ENCODE peak calls at places on chromosomes 6 and 20, in eight cellular contexts. T, J, K, P, I, Y, X and Z are unnamed samples.
A peak's percentile ranks its signal among the peaks of the same experiment; 100 is the strongest.

GRCh38 chr6:90494067-90494773 is 92.7 kb downstream of the MAP3K7 start:
- DNase-seq in P (peak; percentile 51), Y (no peak), K (no peak), T (no peak), J (no peak), X (no peak), I (no peak), Z (peak; percentile 22)

GRCh38 chr20:62963614-62964397 is 11.3 kb downstream of the SLC17A9 start:
- DNase-seq in T (no peak), X (no peak), J (no peak), K (no peak), Y (no peak), I (no peak), P (no peak), Z (no peak)

GRCh38 chr6:14804444-14805210 is 441.2 kb upstream of the JARID2 start:
- DNase-seq in I (peak; percentile 93), J (peak; percentile 73), Y (no peak), T (peak; percentile 89), X (peak; percentile 93), K (peak; percentile 82), P (peak; percentile 94), Z (peak; percentile 94)

GRCh38 chr6:83086751-83087150 is 19.3 kb downstream of the DOP1A start:
- DNase-seq in K (no peak), X (no peak), T (no peak), J (no peak), Y (no peak), P (no peak), I (no peak), Z (no peak)

GRCh38 chr6:93358435-93358834 is 60.9 kb downstream of the EPHA7 start:
- DNase-seq in J (no peak), Y (no peak), K (no peak), T (no peak), P (no peak), X (no peak), I (no peak), Z (no peak)

GRCh38 chr6:16391451-16391912 is 153.1 kb downstream of the GMPR start:
- DNase-seq in T (no peak), I (no peak), P (no peak), Y (no peak), K (peak; percentile 32), J (no peak), X (peak; percentile 35), Z (peak; percentile 72)

GRCh38 chr6:30640481-30640880 is 6.5 kb upstream of the C6orf136 start:
- DNase-seq in X (no peak), Y (no peak), I (no peak), P (no peak), T (no peak), K (no peak), J (no peak), Z (no peak)

GRCh38 chr20:45752747-45753146 is 30.6 kb downstream of the SPINT4 start:
- DNase-seq in P (no peak), X (no peak), K (no peak), I (no peak), T (no peak), J (no peak), Y (no peak), Z (no peak)

GRCh38 chr20:31945319-31945718 is 6.5 kb downstream of the PDRG1 start:
- DNase-seq in X (no peak), J (no peak), K (no peak), T (no peak), P (no peak), Y (no peak), I (no peak), Z (no peak)

GRCh38 chr20:51076841-51077543 is 54.1 kb upstream of the KCNG1 start:
- DNase-seq in X (no peak), I (no peak), P (no peak), J (no peak), T (no peak), Y (no peak), K (no peak), Z (no peak)

GRCh38 chr6:6942826-6943225 is 164.9 kb upstream of the RREB1 start:
- DNase-seq in I (peak; percentile 80), P (peak; percentile 53), J (no peak), K (no peak), Y (no peak), X (peak; percentile 3), T (peak; percentile 65), Z (no peak)

GRCh38 chr6:75345413-75345812 is 60.8 kb upstream of the TMEM30A start:
- DNase-seq in Y (no peak), K (no peak), J (no peak), T (no peak), X (no peak), P (no peak), I (no peak), Z (no peak)

GRCh38 chr6:77456531-77457248 is 6.6 kb downstream of the HTR1B start:
- DNase-seq in Y (no peak), K (no peak), P (no peak), T (no peak), X (peak; percentile 99), J (no peak), I (no peak), Z (peak; percentile 95)

GRCh38 chr6:73285674-73286283 is 22.8 kb upstream of the KHDC1 start:
- DNase-seq in T (no peak), X (peak; percentile 77), J (peak; percentile 41), P (no peak), I (no peak), K (no peak), Y (no peak), Z (peak; percentile 86)

GRCh38 chr6:82337688-82338257 is 25.8 kb upstream of the TPBG start:
- DNase-seq in J (no peak), K (no peak), Y (no peak), X (no peak), I (no peak), P (no peak), T (no peak), Z (no peak)

GRCh38 chr6:4091926-4092325 is 13.0 kb upstream of the FAM217A start:
- DNase-seq in Y (no peak), X (no peak), P (no peak), T (no peak), J (no peak), K (no peak), I (no peak), Z (no peak)

GRCh38 chr6:33205172-33206026 is 944 bp downstream of the HSD17B8 start:
- DNase-seq in X (no peak), J (no peak), I (no peak), T (no peak), Y (peak; percentile 38), K (no peak), P (no peak), Z (no peak)

GRCh38 chr20:2585811-2586210 is 49.4 kb downstream of the TMC2 start:
- DNase-seq in P (no peak), T (no peak), X (peak; percentile 53), J (no peak), I (no peak), K (no peak), Y (no peak), Z (peak; percentile 47)

DNA sequence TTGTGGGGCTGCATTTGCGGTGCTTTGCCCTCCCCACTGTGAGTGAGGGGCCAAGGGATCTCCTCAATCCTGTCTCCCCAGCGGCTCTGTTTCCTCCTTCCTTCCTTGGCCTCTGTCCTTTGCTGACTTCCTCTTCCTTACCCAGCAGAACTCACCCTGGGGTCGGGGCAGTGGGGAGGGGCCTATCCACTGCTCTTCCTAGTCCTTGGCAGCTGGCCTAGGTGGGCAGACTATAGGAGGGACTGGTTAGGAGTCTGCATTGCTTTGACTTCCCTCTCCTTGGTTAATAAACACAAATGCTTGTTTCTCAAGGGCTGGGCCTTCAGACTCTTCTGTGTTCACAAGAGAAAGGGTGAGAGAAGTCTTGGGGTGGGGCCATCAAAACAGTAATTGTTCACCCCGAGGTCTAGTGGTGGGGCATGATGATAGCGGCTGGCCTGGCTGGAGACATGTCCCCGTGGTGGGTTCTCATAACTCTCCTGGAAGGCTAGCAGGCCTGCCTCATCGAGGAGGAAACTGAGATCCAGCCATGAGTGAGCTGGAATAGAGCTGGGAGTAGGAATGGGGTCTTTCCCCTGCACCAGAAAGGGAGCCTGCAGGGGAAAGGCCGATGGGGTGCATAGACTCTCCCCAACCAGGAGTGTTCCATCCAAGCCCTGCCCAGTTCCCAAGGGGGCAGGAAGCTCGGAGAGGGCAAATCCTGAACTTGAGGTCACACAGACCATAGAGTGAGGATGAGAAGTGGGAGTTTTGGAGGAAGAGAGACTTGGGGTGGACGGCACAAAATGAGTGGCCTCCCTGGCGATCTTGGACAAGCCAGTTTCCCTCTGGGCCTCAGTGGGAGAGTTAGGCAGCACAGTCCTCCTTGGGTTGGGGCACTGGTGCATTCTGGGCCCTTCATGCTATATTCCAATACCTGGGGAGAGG is 12.7 kb downstream of the FAM110A start:
- DNase-seq in P (no peak), Y (no peak), I (no peak), J (no peak), X (no peak), T (no peak), K (peak; percentile 31), Z (no peak)
- H3K4me3 ChIP-seq in P (no peak overlapping the region), Y (peak overlapping the region; percentile 65), I (peak overlapping the region; percentile 35), J (no peak overlapping the region), X (no peak overlapping the region), T (peak overlapping the region; percentile 67), K (no peak overlapping the region), Z (no peak overlapping the region)

DNA sequence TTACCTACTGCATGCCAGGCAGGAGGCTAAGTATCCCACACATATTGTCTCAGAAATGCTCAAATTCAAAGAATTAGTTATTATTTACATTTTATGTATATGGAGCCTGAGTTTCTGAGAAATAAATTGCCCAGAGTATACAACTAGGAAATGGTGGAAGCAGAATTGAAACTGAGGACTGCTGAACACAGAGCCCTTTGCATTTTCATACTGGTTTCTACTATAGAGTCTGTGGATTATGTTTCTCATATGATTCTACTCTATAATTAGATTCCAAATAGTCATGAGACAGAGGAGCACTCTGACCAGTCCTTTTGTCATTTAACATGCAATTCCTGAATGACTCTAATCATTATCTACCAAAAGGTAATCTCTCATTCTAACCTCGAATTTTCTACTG is 254.3 kb downstream of the LMBRD1 start:
- DNase-seq in T (no peak), K (no peak), J (no peak), P (no peak), X (no peak), I (no peak), Y (no peak), Z (no peak)
- TF ChIP-seq CTCF in T (no peak), K (no peak), J (no peak), P (no peak), X (no peak), I (no peak), Y (no peak), Z (no peak)

GRCh38 chr6:155143610-155144106 is 120.2 kb upstream of the CLDN20 start:
- DNase-seq in I (no peak), Y (no peak), J (no peak), T (no peak), P (no peak), X (peak; percentile 31), K (no peak), Z (no peak)
- H3K4me3 ChIP-seq in I (no peak overlapping the region), Y (peak overlapping the region; percentile 20), J (no peak overlapping the region), T (peak overlapping the region; percentile 34), P (peak overlapping the region; percentile 11), X (peak overlapping the region; percentile 35), K (no peak overlapping the region), Z (peak overlapping the region; percentile 23)

DNA sequence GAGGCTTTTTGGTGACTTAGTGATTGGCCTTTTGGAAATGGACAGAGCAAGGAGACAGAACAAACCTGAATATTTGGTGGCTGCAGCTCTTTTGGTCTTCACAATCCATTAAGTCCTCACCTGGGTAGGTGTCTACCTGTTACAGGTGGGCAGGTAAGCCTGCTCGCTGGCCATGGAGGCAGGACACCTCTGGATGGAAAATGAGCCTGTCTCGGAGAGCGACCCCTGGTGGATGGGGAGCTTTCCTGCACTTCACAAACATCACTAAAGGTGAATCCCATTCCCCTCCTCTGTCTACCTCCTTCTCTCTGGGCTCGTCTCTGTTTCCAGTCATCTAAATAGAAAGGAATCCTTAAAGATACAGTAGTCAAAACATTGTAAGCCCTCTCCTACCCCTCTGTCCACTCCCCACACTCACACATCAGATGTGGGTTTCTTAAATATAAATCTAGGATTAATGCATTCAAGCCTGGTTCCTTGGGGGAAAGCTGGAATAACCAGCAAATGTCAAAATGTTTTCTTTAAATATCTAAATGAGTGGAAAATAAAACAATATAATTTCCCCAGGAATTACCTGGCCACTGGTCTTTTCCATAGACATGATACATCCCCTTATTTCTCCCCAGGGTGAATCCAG is 304.9 kb downstream of the CDH26 start:
- DNase-seq in T (peak; percentile 22), Y (peak; percentile 43), I (no peak), P (no peak), J (peak; percentile 25), K (peak; percentile 34), X (no peak), Z (peak; percentile 7)
- TF ChIP-seq CTCF in T (peak; percentile 69), Y (peak; percentile 73), I (peak; percentile 37), P (no peak), J (peak; percentile 25), K (peak; percentile 50), X (peak; percentile 44), Z (peak; percentile 52)